ENCODE peak calls at places on chromosomes 11 and 22, in four cellular contexts. H, Q, G and J are unnamed samples.

GRCh38 chr22:47031628-47031915 is 269.1 kb downstream of the TBC1D22A start:
- DNase-seq in H (no peak), Q (no peak), G (no peak), J (no peak)

GRCh38 chr11:130197386-130198035 is 37.9 kb downstream of the ST14 start:
- DNase-seq in H (no peak), Q (no peak), G (no peak), J (no peak)

GRCh38 chr22:19503869-19504268 is 20.3 kb downstream of the CLDN5 start:
- DNase-seq in H (no peak), Q (no peak), G (no peak), J (no peak)

GRCh38 chr11:44865866-44866272 is 84.8 kb downstream of the TP53I11 start:
- DNase-seq in H (no peak), Q (no peak), G (no peak), J (peak)

GRCh38 chr11:80083561-80083960 is 642.7 kb upstream of the TENM4 start:
- DNase-seq in H (no peak), Q (no peak), G (no peak), J (no peak)

GRCh38 chr11:35352107-35352888 is 67.1 kb downstream of the SLC1A2 start:
- DNase-seq in H (no peak), Q (no peak), G (no peak), J (no peak)

GRCh38 chr11:4607782-4608666 is at the start of gene TRIM68:
- DNase-seq in H (peak), Q (no peak), G (peak), J (peak)

GRCh38 chr22:19419464-19420178 is 11.9 kb downstream of the HIRA start:
- DNase-seq in H (peak), Q (no peak), G (no peak), J (no peak)

GRCh38 chr11:65487467-65488272 is 11.2 kb upstream of the MALAT1 start:
- DNase-seq in H (no peak), Q (peak), G (peak), J (peak)

GRCh38 chr22:44381761-44382454 is 69.2 kb upstream of the SHISAL1 start:
- DNase-seq in H (no peak), Q (no peak), G (no peak), J (no peak)

GRCh38 chr11:1302461-1303073 is 6.9 kb downstream of the TOLLIP start:
- DNase-seq in H (no peak), Q (peak), G (no peak), J (peak)

GRCh38 chr11:95148938-95149337 is 59.3 kb downstream of the ENDOD1 start:
- DNase-seq in H (no peak), Q (no peak), G (no peak), J (no peak)

GRCh38 chr22:29670615-29671014 is 49.2 kb upstream of the CABP7 start:
- DNase-seq in H (no peak), Q (no peak), G (no peak), J (no peak)

GRCh38 chr22:29121124-29121523 is 48.3 kb downstream of the KREMEN1 start:
- DNase-seq in H (no peak), Q (no peak), G (no peak), J (no peak)

GRCh38 chr11:77332259-77332658 is 30.8 kb upstream of the GDPD4 start:
- DNase-seq in H (no peak), Q (no peak), G (no peak), J (no peak)

GRCh38 chr11:15942126-15942525 is 414.2 kb downstream of the SOX6 start:
- DNase-seq in H (no peak), Q (no peak), G (no peak), J (no peak)

GRCh38 chr11:15942936-15943335 is 413.4 kb downstream of the SOX6 start:
- DNase-seq in H (no peak), Q (no peak), G (no peak), J (no peak)

GRCh38 chr11:15938983-15939382 is 417.4 kb downstream of the SOX6 start:
- DNase-seq in H (no peak), Q (no peak), G (no peak), J (no peak)

GRCh38 chr11:15940462-15941205 is 415.7 kb downstream of the SOX6 start:
- DNase-seq in H (no peak), Q (no peak), G (no peak), J (no peak)

DNA sequence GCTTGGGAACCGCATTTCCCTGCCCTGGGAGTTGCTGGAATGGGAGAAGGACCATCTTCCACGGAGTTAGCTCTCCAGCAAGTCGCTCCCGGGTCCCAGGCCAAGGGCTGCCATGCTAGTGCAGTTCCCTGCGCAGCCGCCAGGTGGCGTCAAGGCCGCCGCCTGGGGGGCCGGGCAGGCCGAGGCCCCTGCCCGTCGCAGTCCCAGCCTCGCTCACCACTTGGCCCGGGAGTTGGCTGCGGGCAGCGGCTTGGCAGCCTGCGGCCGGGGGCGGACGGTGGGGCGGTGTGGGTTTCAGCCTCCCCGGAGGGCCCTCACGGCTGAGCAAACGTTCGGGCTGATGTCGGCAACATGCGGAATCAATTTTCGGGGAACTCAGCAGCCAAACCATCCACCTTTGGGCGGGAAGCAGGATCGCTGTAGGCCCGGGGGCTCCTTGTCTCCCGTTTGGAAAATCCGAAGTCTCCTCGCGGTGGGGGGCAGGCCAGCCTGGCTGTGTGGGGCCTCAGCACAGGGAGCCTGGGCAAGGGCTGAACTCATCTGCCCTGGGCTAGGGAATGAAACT is 415.1 kb downstream of the SOX6 start:
- DNase-seq in H (no peak), Q (no peak), G (peak), J (peak)
- TF ChIP-seq TCF12 in H (no peak), Q (no peak), G (no peak), J (no peak)

GRCh38 chr11:11965656-11966353 is 42.6 kb downstream of the DKK3 start:
- DNase-seq in H (no peak), Q (no peak), G (no peak), J (no peak)
- TF ChIP-seq TCF12 in H (no peak), Q (no peak), G (no peak), J (no peak)

DNA sequence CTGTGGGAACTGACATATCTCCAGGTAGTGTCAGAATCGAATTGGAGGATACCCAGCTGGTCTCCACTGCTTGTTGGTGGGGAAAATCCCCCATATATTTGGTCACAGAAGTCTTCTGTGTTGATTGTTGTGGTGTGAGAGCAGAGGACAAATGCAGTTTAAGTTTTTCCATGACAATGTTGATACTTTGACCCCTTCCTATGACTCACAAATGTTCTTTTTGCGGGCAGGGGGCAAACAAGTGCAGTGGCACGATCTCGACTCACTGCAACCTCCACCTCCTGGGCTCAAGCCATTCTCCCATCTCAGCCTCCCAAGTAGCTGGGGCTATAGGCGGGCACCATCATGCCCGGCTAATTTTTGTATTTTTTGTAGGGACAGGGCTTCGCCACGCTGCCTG is 7.4 kb upstream of the PATL1 start:
- DNase-seq in H (no peak), Q (peak), G (no peak), J (no peak)
- TF ChIP-seq TCF12 in H (no peak), Q (no peak), G (no peak), J (no peak)

GRCh38 chr22:48782326-48782725 is 1045.3 kb downstream of the BRD1 start:
- DNase-seq in H (no peak), Q (no peak), G (no peak), J (no peak)
- TF ChIP-seq TCF12 in H (no peak), Q (no peak), G (no peak), J (no peak)